ENCODE peak calls at places on chromosomes 13 and 19, in ten cellular contexts. One of them, this sample, is unnamed.
A peak's percentile ranks its signal among the peaks of the same experiment; 100 is the strongest.

GRCh38 chr13:110311721-110312668 is 4.9 kb downstream of the COL4A2 start:
- DNase-seq in A549: no peak
- DNase-seq in cardiac muscle cell: no peak
- DNase-seq in CD4-positive, alpha-beta T cell: no peak
- DNase-seq in MM.1S: no peak
- DNase-seq in transverse colon: no peak
- DNase-seq in PC-3: no peak
- DNase-seq in thoracic aorta: no peak
- DNase-seq in AG04450: no peak
- DNase-seq in heart right ventricle: peak; percentile 37
- DNase-seq in this sample: no peak

GRCh38 chr13:111623743-111624505 is 303.5 kb downstream of the TEX29 start:
- DNase-seq in A549: no peak
- DNase-seq in cardiac muscle cell: no peak
- DNase-seq in CD4-positive, alpha-beta T cell: no peak
- DNase-seq in MM.1S: no peak
- DNase-seq in transverse colon: no peak
- DNase-seq in PC-3: no peak
- DNase-seq in thoracic aorta: no peak
- DNase-seq in AG04450: no peak
- DNase-seq in heart right ventricle: no peak
- DNase-seq in this sample: no peak

GRCh38 chr19:51341066-51341465 is 873 bp downstream of the VSIG10L start:
- DNase-seq in A549: no peak
- DNase-seq in cardiac muscle cell: no peak
- DNase-seq in CD4-positive, alpha-beta T cell: no peak
- DNase-seq in MM.1S: no peak
- DNase-seq in transverse colon: no peak
- DNase-seq in PC-3: no peak
- DNase-seq in thoracic aorta: no peak
- DNase-seq in AG04450: no peak
- DNase-seq in heart right ventricle: no peak
- DNase-seq in this sample: no peak

GRCh38 chr13:97141564-97142005 is 80.5 kb upstream of the MBNL2 start:
- DNase-seq in A549: peak; percentile 83
- DNase-seq in cardiac muscle cell: peak; percentile 20
- DNase-seq in CD4-positive, alpha-beta T cell: no peak
- DNase-seq in MM.1S: no peak
- DNase-seq in transverse colon: peak; percentile 88
- DNase-seq in PC-3: peak; percentile 92
- DNase-seq in thoracic aorta: no peak
- DNase-seq in AG04450: peak; percentile 71
- DNase-seq in heart right ventricle: no peak
- DNase-seq in this sample: peak; percentile 3

GRCh38 chr19:35501684-35502083 is 11.4 kb upstream of the KRTDAP start:
- DNase-seq in A549: no peak
- DNase-seq in cardiac muscle cell: no peak
- DNase-seq in CD4-positive, alpha-beta T cell: no peak
- DNase-seq in MM.1S: no peak
- DNase-seq in transverse colon: peak; percentile 21
- DNase-seq in PC-3: no peak
- DNase-seq in thoracic aorta: no peak
- DNase-seq in AG04450: no peak
- DNase-seq in heart right ventricle: no peak
- DNase-seq in this sample: no peak

GRCh38 chr19:56508282-56508778 is 675 bp downstream of the ZNF471 start:
- DNase-seq in A549: no peak
- DNase-seq in cardiac muscle cell: no peak
- DNase-seq in CD4-positive, alpha-beta T cell: no peak
- DNase-seq in MM.1S: no peak
- DNase-seq in transverse colon: no peak
- DNase-seq in PC-3: no peak
- DNase-seq in thoracic aorta: no peak
- DNase-seq in AG04450: no peak
- DNase-seq in heart right ventricle: no peak
- DNase-seq in this sample: no peak

GRCh38 chr19:45852941-45853340 is 10.0 kb downstream of the SYMPK start:
- DNase-seq in A549: no peak
- DNase-seq in cardiac muscle cell: no peak
- DNase-seq in CD4-positive, alpha-beta T cell: no peak
- DNase-seq in MM.1S: no peak
- DNase-seq in transverse colon: no peak
- DNase-seq in PC-3: no peak
- DNase-seq in thoracic aorta: no peak
- DNase-seq in AG04450: no peak
- DNase-seq in heart right ventricle: no peak
- DNase-seq in this sample: no peak

GRCh38 chr13:103607995-103608394 is 541.8 kb upstream of the SLC10A2 start:
- DNase-seq in A549: no peak
- DNase-seq in cardiac muscle cell: no peak
- DNase-seq in CD4-positive, alpha-beta T cell: no peak
- DNase-seq in MM.1S: no peak
- DNase-seq in transverse colon: no peak
- DNase-seq in PC-3: no peak
- DNase-seq in thoracic aorta: no peak
- DNase-seq in AG04450: no peak
- DNase-seq in heart right ventricle: no peak
- DNase-seq in this sample: no peak

GRCh38 chr13:29359181-29359580 is 236.3 kb downstream of the SLC7A1 start:
- DNase-seq in A549: no peak
- DNase-seq in cardiac muscle cell: no peak
- DNase-seq in CD4-positive, alpha-beta T cell: no peak
- DNase-seq in MM.1S: no peak
- DNase-seq in transverse colon: no peak
- DNase-seq in PC-3: no peak
- DNase-seq in thoracic aorta: no peak
- DNase-seq in AG04450: no peak
- DNase-seq in heart right ventricle: no peak
- DNase-seq in this sample: no peak

GRCh38 chr13:51257187-51257586 is 35.0 kb downstream of the FAM124A start:
- DNase-seq in A549: no peak
- DNase-seq in cardiac muscle cell: no peak
- DNase-seq in CD4-positive, alpha-beta T cell: no peak
- DNase-seq in MM.1S: no peak
- DNase-seq in transverse colon: no peak
- DNase-seq in PC-3: no peak
- DNase-seq in thoracic aorta: no peak
- DNase-seq in AG04450: no peak
- DNase-seq in heart right ventricle: no peak
- DNase-seq in this sample: no peak
- TF ChIP-seq CTCF in A549: no peak
- TF ChIP-seq CTCF in cardiac muscle cell: no peak
- TF ChIP-seq CTCF in CD4-positive, alpha-beta T cell: no peak
- TF ChIP-seq CTCF in MM.1S: no peak
- TF ChIP-seq CTCF in transverse colon: no peak
- TF ChIP-seq CTCF in PC-3: peak; percentile 11
- TF ChIP-seq CTCF in thoracic aorta: no peak
- TF ChIP-seq CTCF in AG04450: no peak
- TF ChIP-seq CTCF in heart right ventricle: no peak
- TF ChIP-seq CTCF in this sample: no peak

GRCh38 chr13:48311223-48311622 is 7.7 kb downstream of the RB1 start:
- DNase-seq in A549: no peak
- DNase-seq in cardiac muscle cell: no peak
- DNase-seq in CD4-positive, alpha-beta T cell: no peak
- DNase-seq in MM.1S: no peak
- DNase-seq in transverse colon: no peak
- DNase-seq in PC-3: no peak
- DNase-seq in thoracic aorta: no peak
- DNase-seq in AG04450: no peak
- DNase-seq in heart right ventricle: no peak
- DNase-seq in this sample: no peak
- H3K9me3 ChIP-seq in A549: no peaks in the 10 kb centered on the region
- H3K9me3 ChIP-seq in cardiac muscle cell: peaks cover 2% of the 10 kb centered on the region
- H3K9me3 ChIP-seq in CD4-positive, alpha-beta T cell: no peaks in the 10 kb centered on the region
- H3K9me3 ChIP-seq in MM.1S: no peaks in the 10 kb centered on the region
- H3K9me3 ChIP-seq in transverse colon: no peaks in the 10 kb centered on the region
- H3K9me3 ChIP-seq in PC-3: no peaks in the 10 kb centered on the region
- H3K9me3 ChIP-seq in thoracic aorta: no peaks in the 10 kb centered on the region
- H3K9me3 ChIP-seq in AG04450: peaks cover 4% of the 10 kb centered on the region
- H3K9me3 ChIP-seq in heart right ventricle: no peaks in the 10 kb centered on the region
- H3K9me3 ChIP-seq in this sample: no peaks in the 10 kb centered on the region

GRCh38 chr13:93225610-93226009 is 997 bp upstream of the GPC6 start:
- DNase-seq in A549: no peak
- DNase-seq in cardiac muscle cell: no peak
- DNase-seq in CD4-positive, alpha-beta T cell: no peak
- DNase-seq in MM.1S: no peak
- DNase-seq in transverse colon: no peak
- DNase-seq in PC-3: peak; percentile 46
- DNase-seq in thoracic aorta: no peak
- DNase-seq in AG04450: no peak
- DNase-seq in heart right ventricle: no peak
- DNase-seq in this sample: no peak

GRCh38 chr13:93227906-93228801 is 1.5 kb downstream of the GPC6 start:
- DNase-seq in A549: no peak
- DNase-seq in cardiac muscle cell: peak; percentile 92
- DNase-seq in CD4-positive, alpha-beta T cell: no peak
- DNase-seq in MM.1S: peak; percentile 77
- DNase-seq in transverse colon: peak; percentile 32
- DNase-seq in PC-3: peak; percentile 64
- DNase-seq in thoracic aorta: no peak
- DNase-seq in AG04450: no peak
- DNase-seq in heart right ventricle: peak; percentile 31
- DNase-seq in this sample: no peak

GRCh38 chr13:93226065-93226622 is 463 bp upstream of the GPC6 start:
- DNase-seq in A549: no peak
- DNase-seq in cardiac muscle cell: peak; percentile 12
- DNase-seq in CD4-positive, alpha-beta T cell: no peak
- DNase-seq in MM.1S: no peak
- DNase-seq in transverse colon: no peak
- DNase-seq in PC-3: no peak
- DNase-seq in thoracic aorta: no peak
- DNase-seq in AG04450: no peak
- DNase-seq in heart right ventricle: no peak
- DNase-seq in this sample: no peak

GRCh38 chr13:93226623-93227279 is at the start of gene GPC6:
- DNase-seq in A549: no peak
- DNase-seq in cardiac muscle cell: peak; percentile 89
- DNase-seq in CD4-positive, alpha-beta T cell: no peak
- DNase-seq in MM.1S: peak; percentile 47
- DNase-seq in transverse colon: peak; percentile 18
- DNase-seq in PC-3: peak; percentile 75
- DNase-seq in thoracic aorta: no peak
- DNase-seq in AG04450: peak; percentile 88
- DNase-seq in heart right ventricle: no peak
- DNase-seq in this sample: no peak

GRCh38 chr13:93227280-93227905 is 786 bp downstream of the GPC6 start:
- DNase-seq in A549: no peak
- DNase-seq in cardiac muscle cell: peak; percentile 70
- DNase-seq in CD4-positive, alpha-beta T cell: no peak
- DNase-seq in MM.1S: peak; percentile 28
- DNase-seq in transverse colon: peak; percentile 11
- DNase-seq in PC-3: peak; percentile 43
- DNase-seq in thoracic aorta: no peak
- DNase-seq in AG04450: no peak
- DNase-seq in heart right ventricle: no peak
- DNase-seq in this sample: no peak
- TF ChIP-seq CTCF in A549: no peak
- TF ChIP-seq CTCF in cardiac muscle cell: no peak
- TF ChIP-seq CTCF in CD4-positive, alpha-beta T cell: no peak
- TF ChIP-seq CTCF in MM.1S: no peak
- TF ChIP-seq CTCF in transverse colon: no peak
- TF ChIP-seq CTCF in PC-3: no peak
- TF ChIP-seq CTCF in thoracic aorta: no peak
- TF ChIP-seq CTCF in AG04450: peak; percentile 10
- TF ChIP-seq CTCF in heart right ventricle: no peak
- TF ChIP-seq CTCF in this sample: no peak

GRCh38 chr13:49855930-49856329 is 63.4 kb upstream of the KPNA3 start:
- DNase-seq in A549: no peak
- DNase-seq in cardiac muscle cell: no peak
- DNase-seq in CD4-positive, alpha-beta T cell: no peak
- DNase-seq in MM.1S: no peak
- DNase-seq in transverse colon: no peak
- DNase-seq in PC-3: peak; percentile 30
- DNase-seq in thoracic aorta: no peak
- DNase-seq in AG04450: no peak
- DNase-seq in heart right ventricle: no peak
- DNase-seq in this sample: no peak

GRCh38 chr13:49858183-49858856 is 65.8 kb upstream of the KPNA3 start:
- DNase-seq in A549: peak; percentile 67
- DNase-seq in cardiac muscle cell: no peak
- DNase-seq in CD4-positive, alpha-beta T cell: no peak
- DNase-seq in MM.1S: no peak
- DNase-seq in transverse colon: peak; percentile 10
- DNase-seq in PC-3: peak; percentile 86
- DNase-seq in thoracic aorta: no peak
- DNase-seq in AG04450: peak; percentile 96
- DNase-seq in heart right ventricle: no peak
- DNase-seq in this sample: no peak

DNA sequence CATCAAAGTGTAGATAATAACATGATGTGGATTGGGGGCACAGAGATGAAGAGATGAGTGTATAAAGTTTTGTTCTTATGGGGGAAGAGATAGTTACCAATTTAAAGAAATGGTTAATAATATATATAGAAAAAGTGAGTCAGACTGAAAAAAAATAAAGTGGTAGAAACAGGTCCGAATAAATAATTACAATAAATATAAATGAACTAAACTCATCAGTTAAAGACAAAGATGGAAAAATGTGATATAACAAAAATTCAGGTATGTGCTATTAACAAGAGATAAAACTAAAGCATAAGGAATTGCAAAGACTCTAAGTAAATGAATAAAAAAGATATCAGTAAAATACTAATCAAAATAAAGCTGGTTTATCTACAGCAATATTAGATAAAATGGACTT is 61.1 kb upstream of the KPNA3 start:
- DNase-seq in A549: no peak
- DNase-seq in cardiac muscle cell: no peak
- DNase-seq in CD4-positive, alpha-beta T cell: no peak
- DNase-seq in MM.1S: no peak
- DNase-seq in transverse colon: no peak
- DNase-seq in PC-3: no peak
- DNase-seq in thoracic aorta: no peak
- DNase-seq in AG04450: no peak
- DNase-seq in heart right ventricle: no peak
- DNase-seq in this sample: no peak
- H3K9me3 ChIP-seq in A549: peaks cover 27% of the 10 kb centered on the region
- H3K9me3 ChIP-seq in cardiac muscle cell: no peaks in the 10 kb centered on the region
- H3K9me3 ChIP-seq in CD4-positive, alpha-beta T cell: peaks cover 8% of the 10 kb centered on the region
- H3K9me3 ChIP-seq in MM.1S: no peaks in the 10 kb centered on the region
- H3K9me3 ChIP-seq in transverse colon: peaks cover 9% of the 10 kb centered on the region
- H3K9me3 ChIP-seq in PC-3: no peaks in the 10 kb centered on the region
- H3K9me3 ChIP-seq in thoracic aorta: no peaks in the 10 kb centered on the region
- H3K9me3 ChIP-seq in AG04450: peaks cover 11% of the 10 kb centered on the region
- H3K9me3 ChIP-seq in heart right ventricle: no peaks in the 10 kb centered on the region
- H3K9me3 ChIP-seq in this sample: no peaks in the 10 kb centered on the region